ENCODE peak calls at places on chromosomes 12 and 14, in four cellular contexts. I, A, R and E are unnamed samples.

GRCh38 chr14:31006703-31007102 is 18.7 kb upstream of the AP4S1 start:
- DNase-seq in R (no peak), I (no peak), A (no peak), E (no peak)

GRCh38 chr12:51371295-51371953 is 19.8 kb downstream of the GALNT6 start:
- DNase-seq in I (peak; percentile 98), A (no peak), R (peak; percentile 26), E (peak; percentile 86)

GRCh38 chr14:72730468-72730867 is 163.4 kb downstream of the DPF3 start:
- DNase-seq in A (no peak), R (no peak), I (no peak), E (no peak)

GRCh38 chr12:34126805-34127204 is 104.5 kb downstream of the ALG10 start:
- DNase-seq in A (no peak), I (no peak), R (no peak), E (no peak)

GRCh38 chr14:52694761-52695480 is 437 bp downstream of the ERO1A start:
- DNase-seq in A (peak; percentile 78), I (peak; percentile 72), R (peak; percentile 26), E (peak; percentile 27)

GRCh38 chr14:22420598-22421186 is 168.3 kb downstream of the DAD1 start:
- DNase-seq in I (no peak), R (no peak), A (no peak), E (no peak)

GRCh38 chr14:29810657-29811056 is 117.0 kb downstream of the PRKD1 start:
- DNase-seq in A (no peak), R (no peak), I (peak; percentile 26), E (no peak)

GRCh38 chr14:41925409-41925808 is 318.7 kb downstream of the LRFN5 start:
- DNase-seq in R (no peak), A (no peak), I (peak; percentile 36), E (no peak)

GRCh38 chr12:61713121-61713520 is 547.1 kb upstream of the USP15 start:
- DNase-seq in I (peak; percentile 0), A (no peak), R (no peak), E (no peak)

GRCh38 chr12:84856156-84856900 is 56.3 kb downstream of the SLC6A15 start:
- DNase-seq in A (no peak), I (peak; percentile 39), R (no peak), E (no peak)

GRCh38 chr12:6866163-6866919 is 990 bp upstream of the TPI1 start:
- DNase-seq in A (peak; percentile 78), I (no peak), R (no peak), E (no peak)

GRCh38 chr14:75770635-75771034 is 109.6 kb downstream of the TTLL5 start:
- DNase-seq in R (no peak), I (no peak), A (no peak), E (no peak)

GRCh38 chr12:3203713-3204112 is 126.5 kb downstream of the TSPAN9 start:
- DNase-seq in A (no peak), R (no peak), I (no peak), E (no peak)

GRCh38 chr12:27305673-27306504 is 26.7 kb upstream of the BMAL2 start:
- DNase-seq in R (no peak), A (no peak), I (peak; percentile 68), E (no peak)

GRCh38 chr14:73784988-73785313 is 66.7 kb upstream of the PTGR2 start:
- DNase-seq in I (no peak), R (no peak), A (no peak), E (no peak)

GRCh38 chr12:109458086-109458485 is 19.0 kb downstream of the KCTD10 start:
- DNase-seq in I (peak; percentile 90), R (no peak), A (no peak), E (no peak)

GRCh38 chr14:75715926-75716780 is 55.1 kb downstream of the TTLL5 start:
- DNase-seq in A (no peak), I (peak; percentile 67), R (no peak), E (no peak)

GRCh38 chr14:66379116-66379515 is 107.1 kb upstream of the CCDC196 start:
- DNase-seq in I (no peak), R (peak; percentile 25), A (peak; percentile 94), E (no peak)

GRCh38 chr12:128052341-128052740 is 214.6 kb upstream of the TMEM132C start:
- DNase-seq in A (no peak), R (no peak), I (no peak), E (no peak)

GRCh38 chr14:52025310-52025709 is 36.0 kb downstream of the RTRAF start:
- DNase-seq in A (no peak), I (peak; percentile 90), R (no peak), E (no peak)

GRCh38 chr14:74437654-74438053 is 11.6 kb upstream of the SYNDIG1L start:
- DNase-seq in A (no peak), R (no peak), I (peak; percentile 30), E (no peak)

GRCh38 chr12:77696183-77696582 is 134.5 kb upstream of the NAV3 start:
- DNase-seq in I (no peak), R (no peak), A (no peak), E (no peak)

GRCh38 chr12:14394317-14395058 is 29.0 kb downstream of the ATF7IP start:
- DNase-seq in A (no peak), I (peak; percentile 77), R (no peak), E (no peak)

GRCh38 chr12:29320295-29321090 is 60.5 kb downstream of the ERGIC2 start:
- DNase-seq in R (no peak), A (no peak), I (peak; percentile 89), E (no peak)

GRCh38 chr12:39831587-39832315 is 212.1 kb upstream of the ABCD2 start:
- DNase-seq in I (peak; percentile 5), A (no peak), R (no peak), E (no peak)

GRCh38 chr14:75023108-75023507 is 20.4 kb downstream of the EIF2B2 start:
- DNase-seq in A (no peak), I (peak; percentile 16), R (no peak), E (no peak)

GRCh38 chr14:77046706-77047105 is 18.2 kb upstream of the IRF2BPL start:
- DNase-seq in A (no peak), R (no peak), I (peak; percentile 30), E (no peak)

GRCh38 chr12:21618566-21618965 is 13.9 kb upstream of the GYS2 start:
- DNase-seq in I (no peak), R (no peak), A (no peak), E (no peak)

GRCh38 chr14:26622611-26623010 is 24.8 kb upstream of the NOVA1 start:
- DNase-seq in I (no peak), A (no peak), R (no peak), E (no peak)

GRCh38 chr12:76927170-76927784 is 48.5 kb upstream of the CSRP2 start:
- DNase-seq in R (peak; percentile 18), A (no peak), I (peak; percentile 64), E (no peak)

GRCh38 chr14:69715725-69716482 is 51.0 kb upstream of the SRSF5 start:
- DNase-seq in I (peak; percentile 76), A (no peak), R (peak; percentile 72), E (peak; percentile 48)

GRCh38 chr14:54116163-54116562 is 159.5 kb upstream of the BMP4 start:
- DNase-seq in R (no peak), A (no peak), I (no peak), E (no peak)

GRCh38 chr12:57628280-57629191 is 4.5 kb downstream of the B4GALNT1 start:
- DNase-seq in A (peak; percentile 38), I (no peak), R (no peak), E (peak; percentile 34)

GRCh38 chr12:6182279-6182898 is 17.8 kb upstream of the CD9 start:
- DNase-seq in A (no peak), I (peak; percentile 77), R (peak; percentile 61), E (peak; percentile 64)

DNA sequence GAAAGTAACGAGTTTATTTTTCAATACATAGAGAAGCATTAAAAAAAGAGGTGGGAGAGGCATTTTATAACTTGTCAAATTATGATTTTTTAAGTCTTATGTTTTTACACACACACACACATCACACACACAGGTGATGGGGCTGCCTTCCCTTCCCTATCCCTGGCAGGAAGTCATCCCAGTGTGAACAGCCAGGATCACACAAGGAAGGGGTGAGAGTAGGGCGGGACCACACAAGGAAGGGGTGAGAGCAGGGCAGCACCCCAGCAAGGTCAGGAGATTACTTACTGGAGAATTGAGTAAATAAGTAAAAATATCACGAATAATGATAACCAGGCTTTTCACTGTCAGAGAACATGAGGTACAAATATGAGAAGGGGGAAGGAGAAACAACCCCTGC is 372.6 kb downstream of the SEC23A start:
- DNase-seq in A (no peak), I (no peak), R (no peak), E (no peak)
- H3K27me3 ChIP-seq in A (no peaks in the 10 kb centered on the region), I (peaks cover 13% of the 10 kb centered on the region), R (no peaks in the 10 kb centered on the region), E (no peaks in the 10 kb centered on the region)

GRCh38 chr12:114935658-114936057 is 251.7 kb upstream of the TBX3 start:
- DNase-seq in A (no peak), I (no peak), R (no peak), E (no peak)

GRCh38 chr12:114936148-114937099 is 252.4 kb upstream of the TBX3 start:
- DNase-seq in A (no peak), I (peak; percentile 73), R (no peak), E (no peak)

GRCh38 chr12:114933428-114934160 is 249.6 kb upstream of the TBX3 start:
- DNase-seq in A (no peak), R (no peak), I (peak; percentile 95), E (peak; percentile 40)

GRCh38 chr12:114931025-114931424 is 247.1 kb upstream of the TBX3 start:
- DNase-seq in R (no peak), I (no peak), A (no peak), E (no peak)

DNA sequence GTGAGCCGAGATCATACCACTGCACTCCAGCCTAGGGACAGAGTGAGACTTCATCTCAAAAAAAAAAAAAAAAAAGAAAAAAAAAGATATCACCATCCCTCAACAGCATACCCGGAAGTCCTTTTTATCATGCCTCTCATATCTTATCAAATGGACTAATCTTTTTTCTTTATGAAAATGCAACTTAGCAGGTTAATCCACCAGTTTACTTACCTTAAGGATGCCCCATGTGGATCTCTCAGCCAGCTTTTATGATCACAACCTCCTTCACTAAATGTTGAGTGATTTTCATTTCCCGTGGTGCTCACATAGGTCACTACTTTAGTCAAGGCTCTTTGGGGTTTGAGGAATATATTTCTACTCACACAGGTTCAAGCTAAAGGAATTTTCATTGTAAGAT is 248.8 kb upstream of the TBX3 start:
- DNase-seq in I (no peak), A (no peak), R (no peak), E (no peak)
- H3K27me3 ChIP-seq in I (no peaks in the 10 kb centered on the region), A (no peaks in the 10 kb centered on the region), R (no peaks in the 10 kb centered on the region), E (no peaks in the 10 kb centered on the region)

GRCh38 chr12:132617822-132618682 is 524 bp upstream of the P2RX2 start:
- DNase-seq in A (peak; percentile 51), I (no peak), R (no peak), E (no peak)
- H3K27me3 ChIP-seq in A (peaks cover 21% of the 10 kb centered on the region), I (peaks cover 37% of the 10 kb centered on the region), R (peaks cover 73% of the 10 kb centered on the region), E (peaks cover 32% of the 10 kb centered on the region)

DNA sequence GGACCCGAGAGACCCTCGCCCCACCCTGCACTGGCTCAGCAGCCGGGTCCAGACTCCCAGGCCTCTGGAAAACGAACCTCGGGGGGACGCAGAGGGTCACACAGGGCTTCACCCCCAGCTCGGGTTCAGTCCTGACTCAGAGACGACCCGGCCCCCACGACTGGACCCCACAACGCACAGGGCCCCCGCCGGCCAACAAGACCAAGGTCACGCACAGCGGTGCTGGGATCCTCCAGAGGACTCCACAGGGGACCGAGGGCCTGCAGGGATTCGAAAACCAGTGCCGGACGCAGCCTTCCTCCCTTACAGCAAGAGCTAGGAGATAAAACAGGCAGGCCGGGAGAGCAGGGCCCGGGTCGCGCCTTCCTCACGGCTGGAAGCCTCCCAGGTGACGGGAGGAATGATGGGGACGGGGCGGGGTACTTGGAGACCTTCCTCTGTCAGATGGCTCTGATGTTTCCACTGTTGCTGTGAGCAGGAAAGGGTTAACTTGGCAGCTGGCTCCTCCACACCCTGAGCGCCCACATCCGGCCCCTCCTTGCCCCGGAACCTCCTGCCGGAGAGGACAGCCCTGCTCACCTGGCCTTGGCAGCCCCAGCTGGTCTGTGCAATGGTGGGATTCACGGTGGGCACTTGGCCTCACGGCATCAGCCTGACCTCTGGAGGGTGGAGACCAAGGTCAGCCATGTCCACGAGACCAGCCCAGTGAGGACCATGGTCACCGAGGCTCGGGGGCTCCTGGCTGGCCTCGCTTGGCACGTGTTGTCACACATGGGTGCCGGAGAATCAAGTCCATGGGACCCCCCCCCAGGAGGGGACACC is 46.2 kb downstream of the GALNT9 start:
- DNase-seq in R (no peak), A (peak; percentile 66), I (no peak), E (peak; percentile 30)
- H3K27me3 ChIP-seq in R (peaks cover 100% of the 10 kb centered on the region), A (peaks cover 5% of the 10 kb centered on the region), I (peaks cover 56% of the 10 kb centered on the region), E (no peaks in the 10 kb centered on the region)